ENCODE peak calls at places on chromosome 11, in seven cellular contexts. Z is MM.1S; V is psoas muscle; M is NCI-H1436; B is NCI-H69; J is CD8-positive, alpha-beta memory T cell; O is lung. W is an unnamed sample.

GRCh38 chr11:68071281-68072048 is 32.6 kb downstream of the TCIRG1 start:
- DNase-seq in O (no peak), J (no peak), Z (no peak), V (no peak), M (no peak), B (no peak), W (no peak)

GRCh38 chr11:102647430-102647829 is 22.3 kb upstream of the MMP20 start:
- DNase-seq in V (no peak), J (no peak), Z (no peak), B (no peak), M (no peak), O (no peak), W (no peak)

GRCh38 chr11:117145393-117145761 is 1.3 kb downstream of the PAFAH1B2 start:
- DNase-seq in Z (peak), J (no peak), M (no peak), B (peak), O (no peak), V (no peak), W (peak)

GRCh38 chr11:58907780-58908179 is 31.5 kb upstream of the GLYATL1 start:
- DNase-seq in V (no peak), O (no peak), Z (no peak), J (no peak), M (no peak), B (no peak), W (no peak)

GRCh38 chr11:1232328-1233321 is 9.8 kb downstream of the MUC5B start:
- DNase-seq in Z (no peak), M (no peak), O (no peak), V (peak), J (peak), B (peak), W (no peak)

GRCh38 chr11:93034031-93034430 is 64.6 kb downstream of the MTNR1B start:
- DNase-seq in Z (no peak), M (no peak), J (no peak), V (no peak), O (no peak), B (peak), W (no peak)

GRCh38 chr11:109937968-109938367 is 155.2 kb upstream of the ZC3H12C start:
- DNase-seq in V (no peak), M (no peak), Z (no peak), J (no peak), B (no peak), O (no peak), W (no peak)

GRCh38 chr11:129917231-129917630 is 21.9 kb upstream of the NFRKB start:
- DNase-seq in J (no peak), M (no peak), O (no peak), B (no peak), Z (no peak), V (no peak), W (no peak)

GRCh38 chr11:77082838-77083552 is 16.2 kb downstream of the CAPN5 start:
- DNase-seq in J (peak), B (no peak), O (no peak), V (peak), Z (no peak), M (no peak), W (peak)

GRCh38 chr11:83047515-83048225 is 24.0 kb downstream of the RAB30 start:
- DNase-seq in O (no peak), J (no peak), V (no peak), M (no peak), Z (no peak), B (peak), W (no peak)

GRCh38 chr11:118111019-118111743 is 24.4 kb upstream of the SMIM35 start:
- DNase-seq in J (no peak), V (no peak), Z (no peak), B (peak), O (no peak), M (no peak), W (no peak)

GRCh38 chr11:8807544-8808225 is 103.3 kb upstream of the AKIP1 start:
- DNase-seq in O (no peak), B (no peak), Z (no peak), J (no peak), V (peak), M (no peak), W (no peak)